ENCODE peak calls at places on chromosomes 16 and 17, in seven cellular contexts. A is neuronal stem cell, W is GM23248, D is fibroblast of lung, I is MM.1S, R is PC-3, E is SK-N-SH. C is an unnamed sample.

GRCh38 chr17:81386646-81387234 is 8.5 kb upstream of the BAHCC1 start:
- DNase-seq in R (no peak), D (no peak), W (no peak), E (peak), A (no peak), I (no peak), C (no peak)

GRCh38 chr17:66357037-66357436 is 54.6 kb downstream of the PRKCA start:
- DNase-seq in I (no peak), A (no peak), D (peak), E (no peak), R (peak), W (peak), C (no peak)

GRCh38 chr17:45311406-45311761 is 5.4 kb downstream of the MAP3K14 start:
- DNase-seq in I (no peak), R (no peak), A (no peak), D (no peak), E (no peak), W (no peak), C (no peak)

GRCh38 chr17:47297661-47298400 is 25.9 kb upstream of the EFCAB13 start:
- DNase-seq in E (no peak), D (peak), I (no peak), W (no peak), A (no peak), R (no peak), C (no peak)

GRCh38 chr16:87850009-87851006 is 19.0 kb downstream of the SLC7A5 start:
- DNase-seq in A (peak), W (peak), R (peak), E (peak), I (no peak), D (peak), C (peak)

GRCh38 chr17:73719588-73720071 is 75.4 kb upstream of the SDK2 start:
- DNase-seq in W (no peak), A (peak), I (no peak), R (no peak), D (peak), E (peak), C (no peak)

GRCh38 chr17:75344664-75345063 is 55.4 kb upstream of the SLC25A19 start:
- DNase-seq in W (no peak), D (no peak), A (no peak), I (no peak), R (no peak), E (no peak), C (peak)

GRCh38 chr16:51453296-51453695 is 302.2 kb upstream of the SALL1 start:
- DNase-seq in A (no peak), I (no peak), E (no peak), W (no peak), D (no peak), R (no peak), C (no peak)

GRCh38 chr17:66491213-66491612 is 188.8 kb downstream of the PRKCA start:
- DNase-seq in R (no peak), E (no peak), A (no peak), D (no peak), I (no peak), W (no peak), C (no peak)

GRCh38 chr17:34299017-34299416 is 13.5 kb downstream of the CCL11 start:
- DNase-seq in E (no peak), R (no peak), I (no peak), W (peak), A (no peak), D (no peak), C (no peak)

GRCh38 chr17:64457156-64457555 is 8.2 kb downstream of the MILR1 start:
- DNase-seq in W (peak), E (no peak), A (no peak), D (peak), R (no peak), I (no peak), C (no peak)

GRCh38 chr17:18928726-18929125 is 23.2 kb upstream of the SLC5A10 start:
- DNase-seq in R (no peak), A (no peak), E (no peak), D (no peak), I (no peak), W (no peak), C (no peak)

GRCh38 chr16:10618710-10619209 is 38.4 kb upstream of the EMP2 start:
- DNase-seq in W (no peak), R (no peak), A (no peak), E (no peak), I (no peak), D (no peak), C (no peak)

GRCh38 chr16:10616744-10617640 is 36.6 kb upstream of the EMP2 start:
- DNase-seq in E (peak), A (no peak), I (no peak), R (peak), W (peak), D (peak), C (no peak)

GRCh38 chr16:10614685-10615084 is 34.3 kb upstream of the EMP2 start:
- DNase-seq in D (no peak), I (no peak), W (no peak), R (no peak), E (no peak), A (no peak), C (no peak)

GRCh38 chr16:10617662-10618420 is 37.4 kb upstream of the EMP2 start:
- DNase-seq in R (no peak), D (no peak), W (peak), I (no peak), E (no peak), A (no peak), C (no peak)

GRCh38 chr16:10616395-10616743 is 36.0 kb upstream of the EMP2 start:
- DNase-seq in I (no peak), R (no peak), W (no peak), D (no peak), A (no peak), E (no peak), C (no peak)
- H3K9ac ChIP-seq in I (no peak), R (no peak), W (no peak), D (no peak), A (no peak), E (no peak), C (no peak)

DNA sequence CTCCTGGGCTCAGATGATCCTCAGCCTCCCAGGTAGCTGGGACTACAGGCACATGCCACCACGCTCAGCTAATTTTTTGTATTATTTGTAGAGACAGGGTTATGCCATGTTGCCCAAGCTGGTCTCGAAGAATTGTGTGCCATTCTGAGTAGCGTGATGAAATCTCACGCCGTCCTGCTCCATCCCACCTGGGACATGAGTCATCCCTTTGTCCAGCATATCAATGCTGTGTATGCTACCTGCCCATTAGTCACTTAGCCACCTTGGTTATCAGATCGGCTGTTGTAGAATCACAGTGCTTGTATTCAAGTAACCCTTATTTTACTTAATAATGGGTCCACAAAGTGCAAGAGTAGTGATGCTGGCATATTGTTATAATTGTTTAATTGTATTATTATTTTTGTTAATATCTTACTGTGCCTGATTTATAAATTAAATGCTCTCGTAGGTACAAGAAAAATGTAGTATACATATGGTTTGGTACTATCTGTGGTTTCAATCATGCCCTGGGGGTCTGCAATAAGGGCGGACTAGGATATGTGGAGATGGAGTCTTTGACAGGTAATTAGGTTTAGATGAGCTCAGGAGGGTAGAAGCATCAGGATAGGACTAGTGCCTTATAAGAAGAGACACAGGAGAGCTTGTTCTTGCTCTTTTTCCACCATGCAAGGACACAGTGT is 26.6 kb upstream of the SLC13A2 start:
- DNase-seq in E (no peak), R (peak), W (no peak), A (no peak), D (no peak), I (no peak), C (no peak)
- H3K27ac ChIP-seq in E (no peak), R (no peak), W (no peak), A (no peak), D (no peak), I (no peak), C (no peak)

DNA sequence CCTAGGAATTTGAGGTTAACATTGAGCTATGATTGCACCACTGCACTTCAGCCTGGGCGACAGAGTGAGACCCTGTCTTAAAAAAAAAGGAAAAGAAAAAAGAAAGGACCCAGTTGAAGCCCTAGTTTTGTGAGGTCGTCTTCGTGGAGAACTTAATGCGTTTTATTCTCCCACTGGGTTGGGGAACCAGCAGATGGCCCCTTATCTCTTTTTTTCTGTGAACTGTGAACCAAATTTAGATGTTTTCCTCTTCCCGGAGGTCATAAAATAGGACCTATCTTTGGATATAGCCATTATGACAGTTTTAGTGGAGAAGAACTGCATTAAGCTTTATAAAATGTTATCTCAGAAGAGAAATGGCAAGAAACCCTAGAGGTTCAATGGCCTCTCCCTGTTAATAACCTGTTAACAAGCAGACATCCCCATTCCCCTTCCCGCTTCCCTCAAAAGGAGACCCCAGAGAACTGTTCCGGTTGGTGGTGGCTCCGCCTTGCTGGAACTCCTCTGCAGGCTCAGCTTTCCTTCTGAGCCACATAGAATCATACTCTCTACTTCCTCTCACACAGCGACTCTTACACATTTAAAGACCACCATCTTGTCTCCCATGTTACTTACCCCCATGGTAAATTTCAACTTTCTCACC is 23.6 kb downstream of the KIAA0513 start:
- DNase-seq in I (no peak), E (no peak), D (no peak), A (no peak), R (no peak), W (no peak), C (no peak)
- H3K4me2 ChIP-seq in I (no peak), E (no peak), D (no peak), A (no peak), R (no peak), W (peak), C (no peak)

DNA sequence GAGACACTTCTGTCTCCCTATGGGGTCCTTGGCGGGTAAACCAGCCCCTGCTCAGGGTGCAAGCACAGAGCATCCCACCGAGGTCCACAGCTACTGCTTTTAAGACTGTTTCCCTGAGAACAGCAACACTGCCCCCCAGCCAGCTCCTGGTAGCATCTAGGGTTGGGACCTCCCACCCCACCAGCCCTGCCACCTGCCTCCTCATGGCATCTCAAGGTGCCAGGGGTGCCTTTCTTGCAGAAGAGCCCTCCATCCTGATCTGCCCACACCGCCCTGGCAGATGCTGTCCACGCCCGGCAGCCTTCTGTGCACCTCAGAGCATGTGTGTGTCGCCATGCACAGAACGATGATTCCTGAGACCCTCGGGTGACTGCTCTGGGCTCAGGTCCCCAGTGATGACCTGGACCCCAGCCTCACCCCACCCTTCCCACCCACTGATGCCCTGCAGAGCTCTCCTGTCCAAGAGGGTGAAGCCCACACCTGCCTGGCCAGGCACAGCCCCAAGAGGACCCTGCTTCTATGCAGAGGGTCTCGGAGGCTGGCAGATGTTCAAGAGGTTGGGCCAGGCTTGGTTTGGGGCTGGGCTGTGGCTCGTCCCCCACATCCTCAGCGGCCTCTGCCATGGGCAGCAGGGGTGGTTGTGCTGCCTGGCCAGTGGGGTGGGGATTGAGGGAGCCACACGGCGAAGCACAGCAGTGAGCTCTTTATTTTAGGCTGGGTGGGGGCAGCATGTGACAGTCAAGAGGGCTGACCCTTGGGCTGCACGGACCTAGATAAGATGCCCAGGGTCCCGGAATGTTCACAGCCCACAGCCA is 5.1 kb upstream of the SPATA2L start:
- DNase-seq in E (no peak), R (no peak), D (no peak), W (no peak), I (no peak), A (no peak), C (no peak)
- H3K9ac ChIP-seq in E (no peak), R (peak), D (no peak), W (peak), I (no peak), A (peak), C (peak)

GRCh38 chr17:8151641-8152111 is 528 bp downstream of the PER1 start:
- DNase-seq in R (peak), E (no peak), W (peak), D (peak), A (no peak), I (no peak), C (peak)
- H3K27ac ChIP-seq in R (peak), E (peak), W (peak), D (peak), A (peak), I (peak), C (peak)

GRCh38 chr16:89442588-89442987 is 47.8 kb downstream of the ANKRD11 start:
- DNase-seq in W (no peak), I (no peak), D (no peak), A (no peak), E (no peak), R (no peak), C (no peak)
- H3K4me2 ChIP-seq in W (peak), I (no peak), D (peak), A (peak), E (peak), R (peak), C (no peak)

DNA sequence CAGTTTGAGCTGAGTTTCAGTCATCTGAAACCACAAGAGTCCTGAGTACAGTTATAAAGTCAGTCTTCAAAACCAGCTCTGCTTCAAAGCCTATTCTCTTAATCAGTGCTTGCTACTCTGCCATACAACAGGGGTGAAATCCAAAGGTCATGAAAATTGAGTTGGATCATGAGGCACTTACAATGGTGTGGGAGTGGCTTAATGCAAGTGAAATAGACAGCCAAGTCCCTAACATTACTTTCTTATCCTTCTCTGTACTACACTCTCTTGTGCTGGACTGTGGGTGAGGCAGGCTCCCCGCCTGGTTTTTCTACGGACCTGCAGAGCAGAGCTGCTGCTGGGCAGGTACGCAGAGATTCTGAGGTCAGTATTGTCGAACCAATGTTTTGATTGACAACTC is 12.4 kb downstream of the CBLN1 start:
- DNase-seq in E (no peak), D (no peak), R (no peak), W (no peak), I (no peak), A (no peak), C (peak)
- H3K9ac ChIP-seq in E (no peak), D (no peak), R (no peak), W (no peak), I (no peak), A (no peak), C (no peak)

GRCh38 chr16:52906271-52906670 is 146.4 kb downstream of the CHD9NB start:
- DNase-seq in I (no peak), E (no peak), R (peak), D (no peak), W (no peak), A (no peak), C (no peak)
- H3K27ac ChIP-seq in I (no peak), E (no peak), R (no peak), D (no peak), W (no peak), A (no peak), C (no peak)